ENCODE peak calls at places on chromosome 21, in seven cellular contexts. P, C, V, Q, L, E and T are unnamed samples.

GRCh38 chr21:36745459-36745858 is 46.5 kb downstream of the SIM2 start:
- DNase-seq in P (no peak), C (no peak), V (no peak), Q (no peak), L (no peak), E (no peak), T (no peak)

GRCh38 chr21:45372732-45373355 is 32.1 kb upstream of the COL18A1 start:
- DNase-seq in P (no peak), C (no peak), V (no peak), Q (no peak), L (no peak), E (no peak), T (no peak)

GRCh38 chr21:45513741-45514310 is 28.4 kb downstream of the SLC19A1 start:
- DNase-seq in P (no peak), C (no peak), V (no peak), Q (no peak), L (no peak), E (no peak), T (peak)

GRCh38 chr21:30962013-30962412 is 76.3 kb downstream of the KRTAP19-8 start:
- DNase-seq in P (peak), C (no peak), V (no peak), Q (no peak), L (no peak), E (no peak), T (no peak)

GRCh38 chr21:37413553-37414291 is 47.1 kb downstream of the DYRK1A start:
- DNase-seq in P (no peak), C (peak), V (no peak), Q (no peak), L (no peak), E (no peak), T (no peak)

GRCh38 chr21:41500931-41501381 is 7.0 kb downstream of the TMPRSS2 start:
- DNase-seq in P (no peak), C (no peak), V (no peak), Q (no peak), L (no peak), E (no peak), T (no peak)

GRCh38 chr21:45410151-45410864 is 5.3 kb downstream of the COL18A1 start:
- DNase-seq in P (no peak), C (no peak), V (no peak), Q (no peak), L (no peak), E (no peak), T (peak)

GRCh38 chr21:46021398-46021797 is 39.8 kb downstream of the COL6A1 start:
- DNase-seq in P (no peak), C (no peak), V (no peak), Q (no peak), L (no peak), E (no peak), T (no peak)

GRCh38 chr21:45954271-45954670 is 27.3 kb upstream of the COL6A1 start:
- DNase-seq in P (no peak), C (no peak), V (no peak), Q (no peak), L (no peak), E (no peak), T (no peak)

GRCh38 chr21:39387461-39388037 is 38.7 kb upstream of the HMGN1 start:
- DNase-seq in P (peak), C (peak), V (peak), Q (no peak), L (peak), E (peak), T (peak)

GRCh38 chr21:32807717-32808380 is 36.3 kb upstream of the PAXBP1 start:
- DNase-seq in P (no peak), C (no peak), V (peak), Q (no peak), L (no peak), E (no peak), T (no peak)

GRCh38 chr21:15062566-15062965 is 2.2 kb downstream of the NRIP1 start:
- DNase-seq in P (no peak), C (peak), V (no peak), Q (no peak), L (no peak), E (no peak), T (no peak)

GRCh38 chr21:31136891-31137290 is 98.6 kb upstream of the KRTAP19-8 start:
- DNase-seq in P (no peak), C (no peak), V (peak), Q (no peak), L (no peak), E (peak), T (no peak)

GRCh38 chr21:32538147-32538792 is 47.1 kb downstream of the TCP10L start:
- DNase-seq in P (no peak), C (peak), V (no peak), Q (no peak), L (no peak), E (no peak), T (no peak)

GRCh38 chr21:45863267-45863666 is 118.3 kb upstream of the COL6A1 start:
- DNase-seq in P (no peak), C (no peak), V (no peak), Q (no peak), L (no peak), E (no peak), T (no peak)

GRCh38 chr21:44878053-44878982 is 4.8 kb upstream of the PTTG1IP start:
- DNase-seq in P (no peak), C (peak), V (no peak), Q (no peak), L (no peak), E (no peak), T (no peak)

GRCh38 chr21:40422851-40423635 is 423.9 kb downstream of the DSCAM start:
- DNase-seq in P (no peak), C (no peak), V (peak), Q (no peak), L (no peak), E (no peak), T (no peak)

GRCh38 chr21:42545745-42546144 is 32.1 kb downstream of the SLC37A1 start:
- DNase-seq in P (no peak), C (no peak), V (no peak), Q (no peak), L (no peak), E (no peak), T (no peak)

GRCh38 chr21:35529141-35529863 is 480.2 kb upstream of the RUNX1 start:
- DNase-seq in P (no peak), C (no peak), V (no peak), Q (no peak), L (no peak), E (no peak), T (no peak)

GRCh38 chr21:39125752-39126485 is 57.3 kb downstream of the PSMG1 start:
- DNase-seq in P (peak), C (peak), V (no peak), Q (no peak), L (peak), E (no peak), T (peak)

GRCh38 chr21:24225432-24225831 is 1381.8 kb downstream of the MRPL39 start:
- DNase-seq in P (no peak), C (no peak), V (no peak), Q (no peak), L (no peak), E (no peak), T (no peak)

GRCh38 chr21:44874240-44874496 is 678 bp upstream of the PTTG1IP start:
- DNase-seq in P (no peak), C (no peak), V (no peak), Q (no peak), L (no peak), E (no peak), T (no peak)

GRCh38 chr21:35345954-35346353 is 296.9 kb upstream of the RUNX1 start:
- DNase-seq in P (no peak), C (no peak), V (no peak), Q (no peak), L (no peak), E (no peak), T (no peak)

GRCh38 chr21:45447821-45448220 is 42.9 kb downstream of the COL18A1 start:
- DNase-seq in P (no peak), C (no peak), V (no peak), Q (no peak), L (no peak), E (no peak), T (no peak)

GRCh38 chr21:26717146-26717739 is 128.0 kb downstream of the ADAMTS1 start:
- DNase-seq in P (no peak), C (peak), V (peak), Q (no peak), L (no peak), E (no peak), T (no peak)

GRCh38 chr21:41562101-41563000 is 54.4 kb upstream of the TMPRSS2 start:
- DNase-seq in P (no peak), C (no peak), V (no peak), Q (no peak), L (no peak), E (no peak), T (no peak)

GRCh38 chr21:44390886-44391285 is 37.5 kb downstream of the TRPM2 start:
- DNase-seq in P (no peak), C (no peak), V (no peak), Q (no peak), L (no peak), E (no peak), T (no peak)

GRCh38 chr21:46624050-46624449 is 11.4 kb upstream of the PRMT2 start:
- DNase-seq in P (no peak), C (no peak), V (no peak), Q (no peak), L (no peak), E (peak), T (no peak)

GRCh38 chr21:41167348-41168342 is at the start of gene BACE2:
- DNase-seq in P (peak), C (peak), V (no peak), Q (no peak), L (no peak), E (peak), T (peak)